ENCODE peak calls at places on chromosomes 12 and 14, in nine cellular contexts. A, S, J, L, W, K, V, T and O are unnamed samples.

GRCh38 chr12:18754118-18754707 is 16.3 kb downstream of the CAPZA3 start:
- DNase-seq in V (no peak), K (no peak), T (no peak), J (no peak), S (no peak), L (no peak), W (no peak), A (no peak), O (no peak)

GRCh38 chr12:50043854-50044253 is 13.5 kb upstream of the ASIC1 start:
- DNase-seq in A (no peak), T (no peak), V (no peak), W (no peak), S (no peak), J (no peak), K (no peak), L (no peak), O (no peak)

GRCh38 chr12:66352197-66352596 is 49.9 kb downstream of the HELB start:
- DNase-seq in A (peak), V (peak), L (peak), K (peak), S (peak), J (peak), T (peak), W (peak), O (no peak)

GRCh38 chr12:116384629-116385485 is 107.4 kb upstream of the MED13L start:
- DNase-seq in K (peak), L (peak), S (no peak), J (peak), T (no peak), W (no peak), A (peak), V (no peak), O (no peak)

GRCh38 chr12:65990592-65990991 is 140.0 kb downstream of the LLPH start:
- DNase-seq in A (no peak), W (no peak), L (no peak), T (no peak), S (no peak), K (no peak), J (no peak), V (no peak), O (no peak)

GRCh38 chr14:93903342-93904184 is 23.6 kb upstream of the FAM181A start:
- DNase-seq in K (peak), A (peak), S (no peak), W (peak), T (peak), J (peak), V (peak), L (no peak), O (peak)

GRCh38 chr14:62629070-62629580 is 416.1 kb downstream of the KCNH5 start:
- DNase-seq in L (no peak), S (no peak), J (no peak), W (no peak), T (no peak), A (no peak), K (no peak), V (no peak), O (no peak)

GRCh38 chr12:42039146-42039545 is 105.5 kb downstream of the GXYLT1 start:
- DNase-seq in J (peak), S (no peak), A (no peak), L (peak), V (no peak), K (no peak), W (no peak), T (peak), O (peak)

GRCh38 chr12:93154096-93154728 is 223.5 kb upstream of the NUDT4 start:
- DNase-seq in J (no peak), A (no peak), T (no peak), K (no peak), W (no peak), L (no peak), V (no peak), S (no peak), O (no peak)

GRCh38 chr12:93157279-93157678 is 220.4 kb upstream of the NUDT4 start:
- DNase-seq in A (no peak), T (no peak), V (no peak), K (no peak), L (no peak), J (no peak), W (no peak), S (no peak), O (no peak)

GRCh38 chr12:93154753-93155475 is 222.8 kb upstream of the NUDT4 start:
- DNase-seq in T (no peak), V (no peak), W (no peak), L (no peak), S (no peak), K (no peak), A (no peak), J (no peak), O (no peak)

GRCh38 chr12:93158065-93158843 is 219.5 kb upstream of the NUDT4 start:
- DNase-seq in K (no peak), L (no peak), V (no peak), J (no peak), W (no peak), A (no peak), S (no peak), T (no peak), O (no peak)

GRCh38 chr12:93156091-93156490 is 221.6 kb upstream of the NUDT4 start:
- DNase-seq in L (no peak), V (no peak), J (no peak), A (no peak), T (no peak), S (no peak), W (no peak), K (no peak), O (no peak)
- TF ChIP-seq MAX in L (no peak), V (no peak), J (no peak), A (no peak), T (no peak), S (no peak), W (no peak), K (no peak), O (no peak)

DNA sequence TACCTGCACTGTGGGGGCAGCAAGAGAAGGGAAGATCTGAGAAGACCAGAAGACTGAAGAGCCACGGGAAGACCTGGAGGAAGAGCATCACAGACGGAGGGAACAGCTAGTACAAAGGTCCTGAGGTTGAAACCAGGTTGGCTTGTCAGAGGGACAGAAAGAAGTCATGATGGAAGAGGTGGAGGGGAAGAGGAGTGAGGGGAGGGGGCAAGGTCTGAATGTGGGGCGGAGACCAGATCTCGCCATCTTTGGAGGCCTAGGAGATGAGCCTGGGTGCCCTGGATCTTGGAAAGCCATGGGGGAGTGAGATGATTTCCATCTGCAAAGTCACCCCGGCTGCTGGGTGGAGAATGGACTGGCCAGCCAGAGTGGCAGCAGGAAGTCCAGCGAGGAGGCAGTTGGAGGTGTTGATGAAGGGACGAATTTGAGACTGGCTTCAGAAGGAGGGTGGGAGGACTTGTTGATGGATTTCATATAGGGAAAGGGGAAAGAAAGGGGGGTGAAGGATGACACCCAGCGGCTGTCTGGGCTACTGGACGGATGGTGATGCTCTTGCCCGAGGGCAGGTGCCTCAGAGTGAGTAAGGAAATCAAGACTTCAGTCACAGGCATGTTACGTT is 14.6 kb upstream of the UBC start:
- DNase-seq in V (no peak), A (no peak), W (no peak), S (no peak), L (no peak), K (no peak), T (no peak), J (peak), O (no peak)
- TF ChIP-seq MAX in V (no peak), A (no peak), W (no peak), S (no peak), L (no peak), K (no peak), T (no peak), J (no peak), O (no peak)

GRCh38 chr12:31368666-31369361 is 42.9 kb upstream of the SINHCAF start:
- DNase-seq in L (no peak), A (peak), T (no peak), S (no peak), V (no peak), W (no peak), K (peak), J (no peak), O (no peak)
- TF ChIP-seq MAX in L (no peak), A (no peak), T (no peak), S (no peak), V (no peak), W (no peak), K (no peak), J (no peak), O (no peak)

GRCh38 chr12:124317400-124317799 is 22.5 kb downstream of the RFLNA start:
- DNase-seq in V (no peak), A (no peak), T (no peak), K (no peak), L (no peak), J (no peak), S (no peak), W (no peak), O (no peak)

GRCh38 chr12:124314207-124314606 is 19.3 kb downstream of the RFLNA start:
- DNase-seq in J (no peak), K (no peak), T (no peak), S (no peak), W (no peak), A (no peak), V (no peak), L (no peak), O (no peak)

GRCh38 chr12:124318336-124319020 is 23.6 kb downstream of the RFLNA start:
- DNase-seq in K (no peak), W (no peak), V (no peak), J (no peak), A (peak), L (no peak), T (no peak), S (no peak), O (no peak)

GRCh38 chr12:124315316-124315924 is 20.5 kb downstream of the RFLNA start:
- DNase-seq in W (no peak), S (no peak), K (no peak), V (no peak), L (no peak), T (no peak), J (no peak), A (no peak), O (no peak)

DNA sequence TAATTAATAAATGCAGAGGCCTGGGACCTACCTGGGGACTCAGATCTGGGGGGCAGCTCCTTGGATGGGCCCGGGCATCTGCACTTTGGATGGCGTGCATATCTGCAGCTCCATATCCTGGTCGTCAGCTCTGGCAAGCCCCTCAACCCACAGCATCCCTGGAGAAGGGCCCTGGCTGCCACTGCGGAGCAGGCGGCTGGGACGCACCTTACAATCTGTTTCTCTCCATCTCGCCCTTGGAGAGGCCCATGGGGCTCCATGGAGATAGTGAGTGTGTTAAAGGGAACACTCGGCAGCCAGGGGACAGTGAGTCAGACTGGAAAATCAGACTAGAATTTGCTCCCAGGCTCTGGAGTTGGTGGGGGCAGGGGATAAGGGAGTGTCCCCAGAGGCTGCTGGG is 21.4 kb downstream of the RFLNA start:
- DNase-seq in K (no peak), V (no peak), A (no peak), W (no peak), S (no peak), J (no peak), T (no peak), L (no peak), O (no peak)
- TF ChIP-seq MAX in K (no peak), V (no peak), A (no peak), W (no peak), S (no peak), J (no peak), T (no peak), L (no peak), O (no peak)